ENCODE peak calls at places on chromosome 18, in seven cellular contexts. O is M059J; C is colonic mucosa; H is mesenchymal stem cell; I is activated T-helper 2 cell treated with anti-CD3 and anti-CD28 coated beads, Interferon-gamma antibody, Interleukin-2, Interleukin-4, amounts not matched to agents 10 μg/mL and 5 μg/mL and 100 μg/mL, durations not matched to agents 14 hours and 24 hours and 36 hours; K is astrocyte of the spinal cord; X is NCI-H774. T is an unnamed sample.

GRCh38 chr18:22349317-22349898 is 68.3 kb downstream of the CTAGE1 start:
- DNase-seq in O (peak; percentile 13), C (no peak), H (peak; percentile 29), I (no peak), K (no peak), X (no peak), T (no peak)

GRCh38 chr18:47260924-47261701 is 9.7 kb upstream of the SKOR2 start:
- DNase-seq in O (no peak), C (no peak), H (no peak), I (no peak), K (no peak), X (no peak), T (no peak)

GRCh38 chr18:12657849-12658829 is at the start of gene SPIRE1:
- DNase-seq in O (peak; percentile 67), C (peak; percentile 68), H (peak; percentile 71), I (peak; percentile 34), K (peak; percentile 59), X (peak; percentile 72), T (peak; percentile 82)

GRCh38 chr18:40367576-40367975 is 1587.5 kb upstream of the PIK3C3 start:
- DNase-seq in O (no peak), C (no peak), H (no peak), I (no peak), K (no peak), X (no peak), T (no peak)

GRCh38 chr18:55763298-55763697 is 175.3 kb upstream of the TCF4 start:
- DNase-seq in O (peak; percentile 78), C (no peak), H (peak; percentile 47), I (no peak), K (peak; percentile 71), X (no peak), T (no peak)

GRCh38 chr18:24860978-24861680 is 400.7 kb downstream of the HRH4 start:
- DNase-seq in O (peak; percentile 53), C (no peak), H (peak; percentile 13), I (no peak), K (no peak), X (no peak), T (no peak)

GRCh38 chr18:76131738-76132137 is 363.3 kb downstream of the ZNF516 start:
- DNase-seq in O (no peak), C (no peak), H (no peak), I (no peak), K (no peak), X (no peak), T (no peak)

GRCh38 chr18:43789234-43790000 is 512.1 kb upstream of the SYT4 start:
- DNase-seq in O (peak; percentile 41), C (no peak), H (peak; percentile 41), I (no peak), K (peak; percentile 45), X (no peak), T (no peak)

GRCh38 chr18:3104190-3105054 is 91.5 kb upstream of the LPIN2 start:
- DNase-seq in O (peak; percentile 56), C (no peak), H (peak; percentile 59), I (no peak), K (peak; percentile 29), X (no peak), T (no peak)

GRCh38 chr18:80194874-80195570 is 52.3 kb downstream of the PARD6G start:
- DNase-seq in O (no peak), C (no peak), H (no peak), I (no peak), K (no peak), X (no peak), T (no peak)

GRCh38 chr18:63216497-63216896 is 103.1 kb downstream of the BCL2 start:
- DNase-seq in O (no peak), C (no peak), H (no peak), I (no peak), K (no peak), X (no peak), T (no peak)

GRCh38 chr18:68262697-68263293 is 452.1 kb downstream of the TMX3 start:
- DNase-seq in O (peak; percentile 76), C (no peak), H (peak; percentile 56), I (no peak), K (peak; percentile 72), X (no peak), T (no peak)

GRCh38 chr18:78739843-78740677 is 239.6 kb upstream of the SALL3 start:
- DNase-seq in O (no peak), C (peak; percentile 1), H (no peak), I (no peak), K (no peak), X (no peak), T (no peak)

GRCh38 chr18:62523631-62524442 is 1.0 kb downstream of the ZCCHC2 start:
- DNase-seq in O (peak; percentile 65), C (peak; percentile 38), H (peak; percentile 70), I (peak; percentile 48), K (peak; percentile 59), X (peak; percentile 24), T (peak; percentile 66)

GRCh38 chr18:28588884-28589549 is 412.1 kb upstream of the CDH2 start:
- DNase-seq in O (peak; percentile 12), C (no peak), H (peak; percentile 9), I (no peak), K (peak; percentile 50), X (no peak), T (no peak)

GRCh38 chr18:23143059-23143831 is 8.0 kb downstream of the CABLES1 start:
- DNase-seq in O (peak; percentile 70), C (peak; percentile 75), H (peak; percentile 79), I (no peak), K (no peak), X (no peak), T (peak; percentile 51)

GRCh38 chr18:50816767-50817166 is 3.0 kb downstream of the MRO start:
- DNase-seq in O (no peak), C (no peak), H (no peak), I (no peak), K (peak; percentile 42), X (no peak), T (no peak)

GRCh38 chr18:68219867-68220266 is 495.0 kb downstream of the TMX3 start:
- DNase-seq in O (no peak), C (no peak), H (peak; percentile 28), I (no peak), K (no peak), X (no peak), T (no peak)

GRCh38 chr18:43279015-43279758 is 1.9 kb upstream of the SYT4 start:
- DNase-seq in O (peak; percentile 5), C (no peak), H (peak; percentile 57), I (no peak), K (peak; percentile 25), X (peak; percentile 95), T (no peak)

GRCh38 chr18:8468911-8469310 is 140.3 kb upstream of the RAB12 start:
- DNase-seq in O (peak; percentile 57), C (no peak), H (no peak), I (no peak), K (peak; percentile 75), X (no peak), T (peak; percentile 54)

GRCh38 chr18:2482711-2483475 is 88.4 kb downstream of the METTL4 start:
- DNase-seq in O (peak; percentile 71), C (no peak), H (no peak), I (no peak), K (no peak), X (no peak), T (no peak)

GRCh38 chr18:22813648-22814328 is 119.3 kb upstream of the RBBP8 start:
- DNase-seq in O (peak; percentile 56), C (no peak), H (peak; percentile 36), I (no peak), K (peak; percentile 58), X (peak; percentile 26), T (no peak)

GRCh38 chr18:59874166-59874565 is 25.6 kb upstream of the PMAIP1 start:
- DNase-seq in O (peak; percentile 97), C (no peak), H (peak; percentile 93), I (no peak), K (peak; percentile 91), X (no peak), T (no peak)

T was measured in left cardiac atrium.